ENCODE peak calls at places on chromosome 1, in five cellular contexts. Z is NCI-H2081, V is amygdala, J is AG08396, R is mesothelial cell of epicardium. F is an unnamed sample.

GRCh38 chr1:228379165-228379460 is 27.5 kb downstream of the TRIM11 start:
- DNase-seq in V (no peak), J (no peak), R (peak; percentile 22), Z (no peak), F (no peak)

GRCh38 chr1:20322825-20323612 is 32.3 kb downstream of the VWA5B1 start:
- DNase-seq in V (no peak), R (no peak), Z (no peak), J (no peak), F (no peak)

GRCh38 chr1:154595621-154596020 is 12.4 kb downstream of the ADAR start:
- DNase-seq in J (no peak), Z (no peak), V (no peak), R (no peak), F (no peak)

GRCh38 chr1:173496757-173497323 is 19.7 kb downstream of the PRDX6 start:
- DNase-seq in R (no peak), V (no peak), Z (no peak), J (no peak), F (no peak)

GRCh38 chr1:106937104-106937503 is 119.4 kb upstream of the PRMT6 start:
- DNase-seq in Z (no peak), V (no peak), R (no peak), J (peak; percentile 3), F (no peak)

GRCh38 chr1:220013497-220013896 is 32.8 kb downstream of the EPRS1 start:
- DNase-seq in Z (no peak), R (no peak), J (no peak), V (no peak), F (no peak)

GRCh38 chr1:2344121-2344681 is 47.2 kb downstream of the MORN1 start:
- DNase-seq in Z (no peak), J (no peak), R (peak; percentile 18), V (no peak), F (no peak)

GRCh38 chr1:29062157-29062942 is 61.4 kb downstream of the TMEM200B start:
- DNase-seq in J (no peak), Z (no peak), V (no peak), R (no peak), F (no peak)

GRCh38 chr1:75166821-75167220 is 32.6 kb downstream of the LHX8 start:
- DNase-seq in J (no peak), R (no peak), V (no peak), Z (no peak), F (no peak)